ENCODE peak calls at places on chromosome X, in six cellular contexts. M, C, B, L, Z and F are unnamed samples.

GRCh38 chrX:128616933-128617332 is 564.7 kb upstream of the ACTRT1 start:
- DNase-seq in M (no peak), C (no peak), B (no peak), L (no peak), Z (no peak), F (no peak)

GRCh38 chrX:41558531-41558930 is 111.4 kb downstream of the NYX start:
- DNase-seq in M (no peak), C (no peak), B (peak), L (no peak), Z (no peak), F (no peak)

GRCh38 chrX:319579-320125 is 1.1 kb upstream of the GTPBP6 start:
- DNase-seq in M (no peak), C (no peak), B (no peak), L (no peak), Z (no peak), F (no peak)

GRCh38 chrX:136711147-136711546 is 63.2 kb downstream of the CD40LG start:
- DNase-seq in M (no peak), C (no peak), B (no peak), L (no peak), Z (no peak), F (no peak)

GRCh38 chrX:38754102-38754790 is 47.0 kb upstream of the MID1IP1 start:
- DNase-seq in M (no peak), C (peak), B (peak), L (peak), Z (no peak), F (no peak)

GRCh38 chrX:42694260-42694815 is 83.6 kb downstream of the PPP1R2C start:
- DNase-seq in M (no peak), C (no peak), B (no peak), L (no peak), Z (no peak), F (no peak)

GRCh38 chrX:373641-374471 is 12.9 kb downstream of the PPP2R3B start:
- DNase-seq in M (no peak), C (no peak), B (no peak), L (peak), Z (peak), F (no peak)

GRCh38 chrX:38438321-38438720 is 85.9 kb downstream of the OTC start:
- DNase-seq in M (no peak), C (no peak), B (no peak), L (no peak), Z (no peak), F (no peak)

GRCh38 chrX:20265221-20265725 is 1.4 kb downstream of the RPS6KA3 start:
- DNase-seq in M (no peak), C (no peak), B (peak), L (peak), Z (no peak), F (peak)

GRCh38 chrX:67351411-67351810 is 192.4 kb upstream of the AR start:
- DNase-seq in M (no peak), C (no peak), B (no peak), L (no peak), Z (no peak), F (no peak)

GRCh38 chrX:110588853-110589252 is 206.8 kb downstream of the CHRDL1 start:
- DNase-seq in M (no peak), C (no peak), B (no peak), L (no peak), Z (no peak), F (no peak)

GRCh38 chrX:150575415-150575814 is 7.0 kb downstream of the MTM1 start:
- DNase-seq in M (no peak), C (no peak), B (no peak), L (no peak), Z (no peak), F (no peak)

DNA sequence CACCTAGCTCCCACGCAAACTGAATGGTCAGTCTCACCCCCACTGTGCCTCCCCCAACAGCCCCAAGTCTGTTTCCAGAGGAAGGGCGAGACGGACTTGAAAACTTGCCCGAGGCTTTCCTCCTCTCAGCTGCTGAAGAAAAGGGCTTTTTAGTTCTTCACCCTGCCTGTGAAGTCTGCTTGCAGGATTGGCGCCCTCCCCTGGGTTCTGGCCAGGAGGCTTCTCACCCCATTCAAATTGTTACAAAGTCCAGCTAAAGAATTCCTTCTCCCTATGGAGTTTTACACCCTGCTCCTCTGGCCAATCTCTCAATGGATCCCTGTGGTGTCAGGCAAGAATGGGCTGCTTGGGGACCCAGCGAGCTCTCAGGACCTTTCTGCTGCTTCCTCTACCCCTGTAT is 241.0 kb downstream of the AFF2 start:
- DNase-seq in M (peak), C (no peak), B (no peak), L (no peak), Z (no peak), F (no peak)
- TF ChIP-seq TAF1 in M (no peak), C (no peak), B (no peak), L (no peak), Z (no peak), F (no peak)

GRCh38 chrX:24799565-24799964 is 105.8 kb downstream of the POLA1 start:
- DNase-seq in M (no peak), C (no peak), B (no peak), L (no peak), Z (no peak), F (no peak)
- TF ChIP-seq POLR2AphosphoS5 in M (no peak), C (no peak), B (no peak), L (no peak), Z (no peak), F (no peak)

GRCh38 chrX:65999563-66000148 is 40.2 kb downstream of the VSIG4 start:
- DNase-seq in M (no peak), C (no peak), B (peak), L (no peak), Z (no peak), F (no peak)

GRCh38 chrX:65999029-65999562 is 40.8 kb downstream of the VSIG4 start:
- DNase-seq in M (no peak), C (no peak), B (no peak), L (no peak), Z (no peak), F (no peak)

GRCh38 chrX:66000178-66000577 is 39.7 kb downstream of the VSIG4 start:
- DNase-seq in M (no peak), C (no peak), B (no peak), L (no peak), Z (no peak), F (no peak)

GRCh38 chrX:66000628-66001275 is 39.1 kb downstream of the VSIG4 start:
- DNase-seq in M (no peak), C (no peak), B (no peak), L (no peak), Z (no peak), F (no peak)

GRCh38 chrX:65997978-65998717 is 41.7 kb downstream of the VSIG4 start:
- DNase-seq in M (no peak), C (no peak), B (peak), L (no peak), Z (no peak), F (no peak)
- TF ChIP-seq POLR2A in M (no peak), C (no peak), B (peak), L (no peak), Z (no peak), F (no peak)

GRCh38 chrX:112820364-112821308 is 20.0 kb downstream of the AMOT start:
- DNase-seq in M (no peak), C (no peak), B (no peak), L (no peak), Z (no peak), F (no peak)
- TF ChIP-seq TAF1 in M (no peak), C (no peak), B (no peak), L (no peak), Z (no peak), F (no peak)

DNA sequence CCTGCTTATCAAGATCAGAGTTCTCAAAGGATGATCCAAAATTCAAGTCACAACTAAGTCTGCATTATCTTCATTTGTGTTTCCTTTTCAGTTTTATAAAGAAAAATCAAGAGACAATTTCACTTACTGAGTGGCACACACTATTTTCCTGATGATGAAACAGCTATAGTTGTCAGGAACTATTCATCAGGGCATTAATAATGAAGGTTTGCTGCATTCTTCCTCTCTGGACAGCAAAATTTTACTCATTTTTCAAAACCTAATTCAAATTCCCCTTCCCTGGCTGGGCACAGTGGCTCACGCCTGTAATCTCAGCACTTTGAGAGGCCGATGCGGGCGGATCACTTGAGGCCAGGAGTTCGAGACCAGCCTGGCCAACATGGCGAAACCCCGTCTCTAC is 83.5 kb upstream of the SMIM10 start:
- DNase-seq in M (no peak), C (no peak), B (no peak), L (no peak), Z (no peak), F (no peak)
- TF ChIP-seq POLR2AphosphoS5 in M (no peak), C (no peak), B (no peak), L (no peak), Z (no peak), F (no peak)

GRCh38 chrX:53319614-53320542 is 38.5 kb upstream of the IQSEC2 start:
- DNase-seq in M (no peak), C (no peak), B (no peak), L (no peak), Z (no peak), F (no peak)

GRCh38 chrX:53323196-53323595 is 41.8 kb upstream of the IQSEC2 start:
- DNase-seq in M (no peak), C (no peak), B (no peak), L (no peak), Z (no peak), F (no peak)

GRCh38 chrX:53321943-53322497 is 40.6 kb upstream of the IQSEC2 start:
- DNase-seq in M (no peak), C (no peak), B (no peak), L (no peak), Z (no peak), F (no peak)

GRCh38 chrX:53320543-53321215 is 39.3 kb upstream of the IQSEC2 start:
- DNase-seq in M (no peak), C (no peak), B (no peak), L (no peak), Z (no peak), F (no peak)

DNA sequence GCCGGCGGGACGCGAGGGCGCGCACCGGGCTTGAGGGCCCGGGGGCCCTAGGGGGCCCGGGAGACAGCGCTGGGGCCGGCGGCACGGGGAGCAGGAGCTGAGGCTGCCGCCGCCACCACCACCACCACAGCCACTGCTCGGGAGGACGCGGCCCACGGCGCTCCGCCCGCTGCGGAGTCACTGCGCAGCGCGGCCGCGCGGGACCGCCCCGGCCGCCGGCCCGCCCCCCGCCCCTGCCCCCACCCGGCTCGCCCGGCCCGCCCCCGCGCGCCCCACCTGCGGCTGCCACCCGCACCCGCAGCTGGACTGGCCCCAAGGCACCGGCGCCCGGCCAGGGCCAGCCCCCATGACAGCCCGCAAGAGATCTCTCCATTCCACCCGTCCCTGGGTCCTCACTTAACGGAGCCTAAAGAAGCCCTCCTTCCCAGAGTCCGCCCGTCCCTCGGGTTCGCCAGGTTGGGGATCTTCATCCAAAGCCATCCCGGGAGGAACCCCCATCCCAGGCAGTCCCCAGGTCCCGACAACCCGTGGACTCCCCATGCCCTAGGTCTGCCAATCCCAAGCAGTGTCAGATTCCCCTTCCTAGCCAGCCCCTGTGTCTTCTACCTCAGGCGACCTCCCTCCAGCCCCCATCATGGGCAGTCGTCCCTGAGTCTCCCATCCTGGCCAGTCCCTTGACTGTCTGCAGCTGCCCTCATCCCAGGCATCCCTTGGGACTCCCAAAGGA is 40.0 kb upstream of the IQSEC2 start:
- DNase-seq in M (no peak), C (no peak), B (peak), L (no peak), Z (no peak), F (no peak)
- TF ChIP-seq POLR2A in M (no peak), C (no peak), B (no peak), L (no peak), Z (no peak), F (no peak)

GRCh38 chrX:72124540-72125201 is 7.0 kb downstream of the RTL5 start:
- DNase-seq in M (no peak), C (no peak), B (no peak), L (no peak), Z (no peak), F (no peak)

GRCh38 chrX:72122621-72123275 is 9.0 kb downstream of the RTL5 start:
- DNase-seq in M (no peak), C (no peak), B (no peak), L (no peak), Z (no peak), F (no peak)

GRCh38 chrX:72125331-72126047 is 6.2 kb downstream of the RTL5 start:
- DNase-seq in M (no peak), C (no peak), B (no peak), L (no peak), Z (no peak), F (no peak)

GRCh38 chrX:72121381-72121780 is 10.3 kb downstream of the RTL5 start:
- DNase-seq in M (no peak), C (no peak), B (no peak), L (no peak), Z (no peak), F (no peak)

GRCh38 chrX:72123471-72124185 is 8.1 kb downstream of the RTL5 start:
- DNase-seq in M (no peak), C (no peak), B (no peak), L (no peak), Z (no peak), F (no peak)
- TF ChIP-seq TAF1 in M (no peak), C (no peak), B (no peak), L (no peak), Z (no peak), F (no peak)

GRCh38 chrX:40098264-40099045 is 697 bp upstream of the BCOR start:
- DNase-seq in M (no peak), C (no peak), B (no peak), L (no peak), Z (no peak), F (peak)

GRCh38 chrX:40099046-40099968 is 1.5 kb upstream of the BCOR start:
- DNase-seq in M (no peak), C (peak), B (no peak), L (no peak), Z (no peak), F (peak)

GRCh38 chrX:40097101-40097491 is 662 bp downstream of the BCOR start:
- DNase-seq in M (no peak), C (no peak), B (peak), L (no peak), Z (no peak), F (no peak)

GRCh38 chrX:40096395-40097091 is 1.2 kb downstream of the BCOR start:
- DNase-seq in M (no peak), C (no peak), B (no peak), L (no peak), Z (no peak), F (no peak)

GRCh38 chrX:40097492-40098263 is at the start of gene BCOR:
- DNase-seq in M (no peak), C (no peak), B (peak), L (no peak), Z (no peak), F (peak)
- TF ChIP-seq POLR2AphosphoS5 in M (peak), C (peak), B (peak), L (peak), Z (peak), F (peak)